ENCODE peak calls at places on chromosomes 13 and 19, in ten cellular contexts. T, O, A, W, C, U, H, B, Y and G are unnamed samples.

GRCh38 chr13:64305246-64305645 is 2889.6 kb upstream of the PCDH20 start:
- DNase-seq in T (no peak), O (no peak), A (no peak), W (peak), C (no peak), U (no peak), H (no peak), B (no peak), Y (no peak), G (no peak)

GRCh38 chr13:27082325-27082724 is 89.3 kb downstream of the USP12 start:
- DNase-seq in T (no peak), O (no peak), A (no peak), W (no peak), C (no peak), U (no peak), H (no peak), B (no peak), Y (no peak), G (no peak)

GRCh38 chr19:32876919-32877285 is 7.3 kb upstream of the SLC7A9 start:
- DNase-seq in T (no peak), O (no peak), A (no peak), W (peak), C (no peak), U (no peak), H (no peak), B (no peak), Y (no peak), G (peak)

GRCh38 chr13:33676700-33677048 is 141.3 kb upstream of the RFC3 start:
- DNase-seq in T (no peak), O (no peak), A (no peak), W (peak), C (peak), U (no peak), H (no peak), B (no peak), Y (no peak), G (no peak)

GRCh38 chr19:7652061-7652641 is 15.2 kb downstream of the STXBP2 start:
- DNase-seq in T (peak), O (peak), A (peak), W (peak), C (peak), U (peak), H (peak), B (peak), Y (peak), G (peak)

GRCh38 chr13:97798171-97798821 is 155.2 kb upstream of the IPO5 start:
- DNase-seq in T (no peak), O (no peak), A (no peak), W (no peak), C (no peak), U (no peak), H (no peak), B (no peak), Y (no peak), G (no peak)

GRCh38 chr19:51959791-51960190 is 26.8 kb downstream of the ZNF350 start:
- DNase-seq in T (no peak), O (no peak), A (no peak), W (no peak), C (no peak), U (no peak), H (no peak), B (no peak), Y (no peak), G (no peak)

GRCh38 chr13:83532809-83533208 is 349.5 kb downstream of the SLITRK1 start:
- DNase-seq in T (no peak), O (no peak), A (no peak), W (no peak), C (no peak), U (no peak), H (no peak), B (no peak), Y (no peak), G (no peak)

GRCh38 chr13:42544246-42544915 is 29.6 kb upstream of the TNFSF11 start:
- DNase-seq in T (no peak), O (no peak), A (no peak), W (no peak), C (no peak), U (no peak), H (no peak), B (no peak), Y (no peak), G (no peak)

GRCh38 chr13:59681630-59682311 is 482.0 kb downstream of the DIAPH3 start:
- DNase-seq in T (no peak), O (no peak), A (no peak), W (no peak), C (no peak), U (no peak), H (no peak), B (no peak), Y (no peak), G (no peak)

GRCh38 chr19:17538684-17539287 is 16.7 kb upstream of the COLGALT1 start:
- DNase-seq in T (no peak), O (no peak), A (no peak), W (peak), C (no peak), U (no peak), H (no peak), B (no peak), Y (no peak), G (no peak)

GRCh38 chr13:88623150-88623549 is 952.0 kb downstream of the SLITRK5 start:
- DNase-seq in T (no peak), O (no peak), A (no peak), W (no peak), C (no peak), U (no peak), H (no peak), B (no peak), Y (no peak), G (no peak)

GRCh38 chr19:33139165-33139564 is 7.3 kb downstream of the WDR88 start:
- DNase-seq in T (no peak), O (no peak), A (no peak), W (no peak), C (no peak), U (no peak), H (no peak), B (no peak), Y (no peak), G (no peak)

GRCh38 chr13:108629353-108629752 is at the start of gene MYO16:
- DNase-seq in T (no peak), O (no peak), A (no peak), W (no peak), C (no peak), U (no peak), H (no peak), B (no peak), Y (no peak), G (no peak)

GRCh38 chr13:105785436-105785835 is 750.0 kb downstream of the EFNB2 start:
- DNase-seq in T (no peak), O (no peak), A (no peak), W (no peak), C (no peak), U (no peak), H (no peak), B (no peak), Y (no peak), G (no peak)

GRCh38 chr19:2308114-2308556 is at the start of gene LINGO3:
- DNase-seq in T (no peak), O (no peak), A (no peak), W (no peak), C (no peak), U (no peak), H (no peak), B (no peak), Y (no peak), G (no peak)

GRCh38 chr13:107822006-107822405 is 393.3 kb downstream of the LIG4 start:
- DNase-seq in T (no peak), O (no peak), A (no peak), W (no peak), C (no peak), U (no peak), H (no peak), B (no peak), Y (no peak), G (no peak)